ENCODE peak calls at places on chromosomes 11 and 22, in nine cellular contexts. One of them, this sample, is unnamed.

GRCh38 chr11:118927554-118928107 is 1.9 kb upstream of the BCL9L start:
- DNase-seq in head of caudate nucleus: no peak
- DNase-seq in KG1: no peak
- DNase-seq in HT-29: no peak
- DNase-seq in ovary: no peak
- DNase-seq in NCI-H1417 treated with DMSO at 0.1 percent for 48 hours: no peak
- DNase-seq in T-helper 9 cell: no peak
- DNase-seq in activated CD8-positive, alpha-beta memory T cell treated with anti-CD3 and anti-CD28 coated beads for 48 hours: no peak
- DNase-seq in activated CD4-positive, alpha-beta T cell treated with anti-CD3 and anti-CD28 coated beads for 48 hours: no peak
- DNase-seq in this sample: peak

GRCh38 chr22:30277547-30278344 is 11.1 kb upstream of the OSM start:
- DNase-seq in ovary: no peak
- DNase-seq in NCI-H1417 treated with DMSO at 0.1 percent for 48 hours: no peak
- DNase-seq in head of caudate nucleus: no peak
- DNase-seq in KG1: no peak
- DNase-seq in HT-29: no peak
- DNase-seq in activated CD8-positive, alpha-beta memory T cell treated with anti-CD3 and anti-CD28 coated beads for 48 hours: no peak
- DNase-seq in T-helper 9 cell: no peak
- DNase-seq in activated CD4-positive, alpha-beta T cell treated with anti-CD3 and anti-CD28 coated beads for 48 hours: no peak
- DNase-seq in this sample: no peak

GRCh38 chr11:45412521-45412920 is 126.4 kb upstream of the SYT13 start:
- DNase-seq in NCI-H1417 treated with DMSO at 0.1 percent for 48 hours: no peak
- DNase-seq in activated CD4-positive, alpha-beta T cell treated with anti-CD3 and anti-CD28 coated beads for 48 hours: no peak
- DNase-seq in T-helper 9 cell: no peak
- DNase-seq in ovary: no peak
- DNase-seq in HT-29: no peak
- DNase-seq in activated CD8-positive, alpha-beta memory T cell treated with anti-CD3 and anti-CD28 coated beads for 48 hours: no peak
- DNase-seq in KG1: no peak
- DNase-seq in head of caudate nucleus: no peak
- DNase-seq in this sample: no peak

GRCh38 chr11:75786101-75786736 is 17.6 kb downstream of the DGAT2 start:
- DNase-seq in activated CD8-positive, alpha-beta memory T cell treated with anti-CD3 and anti-CD28 coated beads for 48 hours: no peak
- DNase-seq in KG1: no peak
- DNase-seq in activated CD4-positive, alpha-beta T cell treated with anti-CD3 and anti-CD28 coated beads for 48 hours: no peak
- DNase-seq in T-helper 9 cell: no peak
- DNase-seq in HT-29: peak
- DNase-seq in head of caudate nucleus: no peak
- DNase-seq in NCI-H1417 treated with DMSO at 0.1 percent for 48 hours: no peak
- DNase-seq in ovary: no peak
- DNase-seq in this sample: no peak

GRCh38 chr11:75319035-75319877 is 32.2 kb downstream of the ARRB1 start:
- DNase-seq in NCI-H1417 treated with DMSO at 0.1 percent for 48 hours: no peak
- DNase-seq in activated CD8-positive, alpha-beta memory T cell treated with anti-CD3 and anti-CD28 coated beads for 48 hours: no peak
- DNase-seq in KG1: no peak
- DNase-seq in activated CD4-positive, alpha-beta T cell treated with anti-CD3 and anti-CD28 coated beads for 48 hours: no peak
- DNase-seq in ovary: no peak
- DNase-seq in T-helper 9 cell: no peak
- DNase-seq in head of caudate nucleus: no peak
- DNase-seq in HT-29: peak
- DNase-seq in this sample: no peak

GRCh38 chr11:45450189-45450588 is 164.0 kb upstream of the SYT13 start:
- DNase-seq in KG1: no peak
- DNase-seq in NCI-H1417 treated with DMSO at 0.1 percent for 48 hours: no peak
- DNase-seq in ovary: no peak
- DNase-seq in activated CD4-positive, alpha-beta T cell treated with anti-CD3 and anti-CD28 coated beads for 48 hours: no peak
- DNase-seq in activated CD8-positive, alpha-beta memory T cell treated with anti-CD3 and anti-CD28 coated beads for 48 hours: no peak
- DNase-seq in T-helper 9 cell: no peak
- DNase-seq in HT-29: no peak
- DNase-seq in head of caudate nucleus: no peak
- DNase-seq in this sample: no peak

GRCh38 chr11:113603277-113604059 is 102.6 kb downstream of the TMPRSS5 start:
- DNase-seq in activated CD8-positive, alpha-beta memory T cell treated with anti-CD3 and anti-CD28 coated beads for 48 hours: no peak
- DNase-seq in NCI-H1417 treated with DMSO at 0.1 percent for 48 hours: no peak
- DNase-seq in KG1: no peak
- DNase-seq in HT-29: no peak
- DNase-seq in ovary: no peak
- DNase-seq in T-helper 9 cell: no peak
- DNase-seq in head of caudate nucleus: peak
- DNase-seq in activated CD4-positive, alpha-beta T cell treated with anti-CD3 and anti-CD28 coated beads for 48 hours: no peak
- DNase-seq in this sample: no peak

GRCh38 chr11:130448416-130449068 is at the start of gene ADAMTS15:
- DNase-seq in HT-29: peak
- DNase-seq in activated CD8-positive, alpha-beta memory T cell treated with anti-CD3 and anti-CD28 coated beads for 48 hours: no peak
- DNase-seq in KG1: no peak
- DNase-seq in activated CD4-positive, alpha-beta T cell treated with anti-CD3 and anti-CD28 coated beads for 48 hours: peak
- DNase-seq in ovary: peak
- DNase-seq in NCI-H1417 treated with DMSO at 0.1 percent for 48 hours: no peak
- DNase-seq in head of caudate nucleus: peak
- DNase-seq in T-helper 9 cell: no peak
- DNase-seq in this sample: no peak

GRCh38 chr11:33931032-33931431 is 39.2 kb upstream of the LMO2 start:
- DNase-seq in activated CD8-positive, alpha-beta memory T cell treated with anti-CD3 and anti-CD28 coated beads for 48 hours: no peak
- DNase-seq in HT-29: no peak
- DNase-seq in KG1: peak
- DNase-seq in T-helper 9 cell: no peak
- DNase-seq in ovary: no peak
- DNase-seq in activated CD4-positive, alpha-beta T cell treated with anti-CD3 and anti-CD28 coated beads for 48 hours: no peak
- DNase-seq in NCI-H1417 treated with DMSO at 0.1 percent for 48 hours: no peak
- DNase-seq in head of caudate nucleus: no peak
- DNase-seq in this sample: no peak

GRCh38 chr11:2092464-2092910 is 46.7 kb downstream of the IGF2 start:
- DNase-seq in ovary: no peak
- DNase-seq in head of caudate nucleus: no peak
- DNase-seq in HT-29: no peak
- DNase-seq in KG1: no peak
- DNase-seq in T-helper 9 cell: no peak
- DNase-seq in activated CD4-positive, alpha-beta T cell treated with anti-CD3 and anti-CD28 coated beads for 48 hours: no peak
- DNase-seq in activated CD8-positive, alpha-beta memory T cell treated with anti-CD3 and anti-CD28 coated beads for 48 hours: no peak
- DNase-seq in NCI-H1417 treated with DMSO at 0.1 percent for 48 hours: no peak
- DNase-seq in this sample: no peak

GRCh38 chr11:76823481-76824028 is 37.2 kb upstream of the ACER3 start:
- DNase-seq in activated CD8-positive, alpha-beta memory T cell treated with anti-CD3 and anti-CD28 coated beads for 48 hours: no peak
- DNase-seq in activated CD4-positive, alpha-beta T cell treated with anti-CD3 and anti-CD28 coated beads for 48 hours: no peak
- DNase-seq in NCI-H1417 treated with DMSO at 0.1 percent for 48 hours: no peak
- DNase-seq in T-helper 9 cell: no peak
- DNase-seq in head of caudate nucleus: no peak
- DNase-seq in HT-29: peak
- DNase-seq in KG1: no peak
- DNase-seq in ovary: no peak
- DNase-seq in this sample: no peak

GRCh38 chr11:46238967-46239800 is 38.3 kb upstream of the CREB3L1 start:
- DNase-seq in activated CD4-positive, alpha-beta T cell treated with anti-CD3 and anti-CD28 coated beads for 48 hours: peak
- DNase-seq in NCI-H1417 treated with DMSO at 0.1 percent for 48 hours: no peak
- DNase-seq in head of caudate nucleus: peak
- DNase-seq in activated CD8-positive, alpha-beta memory T cell treated with anti-CD3 and anti-CD28 coated beads for 48 hours: peak
- DNase-seq in ovary: peak
- DNase-seq in T-helper 9 cell: peak
- DNase-seq in HT-29: peak
- DNase-seq in KG1: peak
- DNase-seq in this sample: peak

GRCh38 chr11:59849129-59849528 is 3.8 kb upstream of the CBLIF start:
- DNase-seq in ovary: no peak
- DNase-seq in T-helper 9 cell: no peak
- DNase-seq in head of caudate nucleus: no peak
- DNase-seq in activated CD8-positive, alpha-beta memory T cell treated with anti-CD3 and anti-CD28 coated beads for 48 hours: no peak
- DNase-seq in HT-29: peak
- DNase-seq in activated CD4-positive, alpha-beta T cell treated with anti-CD3 and anti-CD28 coated beads for 48 hours: no peak
- DNase-seq in NCI-H1417 treated with DMSO at 0.1 percent for 48 hours: no peak
- DNase-seq in KG1: no peak
- DNase-seq in this sample: no peak

GRCh38 chr11:72848846-72849466 is 34.7 kb downstream of the ATG16L2 start:
- DNase-seq in ovary: peak
- DNase-seq in T-helper 9 cell: peak
- DNase-seq in activated CD8-positive, alpha-beta memory T cell treated with anti-CD3 and anti-CD28 coated beads for 48 hours: no peak
- DNase-seq in activated CD4-positive, alpha-beta T cell treated with anti-CD3 and anti-CD28 coated beads for 48 hours: peak
- DNase-seq in HT-29: peak
- DNase-seq in head of caudate nucleus: peak
- DNase-seq in KG1: no peak
- DNase-seq in NCI-H1417 treated with DMSO at 0.1 percent for 48 hours: no peak
- DNase-seq in this sample: no peak

GRCh38 chr11:44025727-44026126 is 22.1 kb upstream of the ACCSL start:
- DNase-seq in activated CD4-positive, alpha-beta T cell treated with anti-CD3 and anti-CD28 coated beads for 48 hours: no peak
- DNase-seq in NCI-H1417 treated with DMSO at 0.1 percent for 48 hours: no peak
- DNase-seq in KG1: no peak
- DNase-seq in HT-29: no peak
- DNase-seq in ovary: no peak
- DNase-seq in T-helper 9 cell: no peak
- DNase-seq in activated CD8-positive, alpha-beta memory T cell treated with anti-CD3 and anti-CD28 coated beads for 48 hours: no peak
- DNase-seq in head of caudate nucleus: no peak
- DNase-seq in this sample: no peak

GRCh38 chr11:83583953-83584352 is 297.8 kb upstream of the CCDC90B start:
- DNase-seq in T-helper 9 cell: no peak
- DNase-seq in HT-29: no peak
- DNase-seq in activated CD8-positive, alpha-beta memory T cell treated with anti-CD3 and anti-CD28 coated beads for 48 hours: no peak
- DNase-seq in NCI-H1417 treated with DMSO at 0.1 percent for 48 hours: no peak
- DNase-seq in activated CD4-positive, alpha-beta T cell treated with anti-CD3 and anti-CD28 coated beads for 48 hours: no peak
- DNase-seq in ovary: no peak
- DNase-seq in head of caudate nucleus: no peak
- DNase-seq in KG1: no peak
- DNase-seq in this sample: no peak

GRCh38 chr22:30079952-30080533 is at the start of gene HORMAD2:
- DNase-seq in T-helper 9 cell: no peak
- DNase-seq in NCI-H1417 treated with DMSO at 0.1 percent for 48 hours: no peak
- DNase-seq in activated CD4-positive, alpha-beta T cell treated with anti-CD3 and anti-CD28 coated beads for 48 hours: no peak
- DNase-seq in head of caudate nucleus: peak
- DNase-seq in KG1: no peak
- DNase-seq in HT-29: no peak
- DNase-seq in activated CD8-positive, alpha-beta memory T cell treated with anti-CD3 and anti-CD28 coated beads for 48 hours: no peak
- DNase-seq in ovary: no peak
- DNase-seq in this sample: no peak

GRCh38 chr11:2097356-2097997 is 41.7 kb downstream of the IGF2 start:
- DNase-seq in head of caudate nucleus: no peak
- DNase-seq in activated CD4-positive, alpha-beta T cell treated with anti-CD3 and anti-CD28 coated beads for 48 hours: no peak
- DNase-seq in HT-29: peak
- DNase-seq in NCI-H1417 treated with DMSO at 0.1 percent for 48 hours: no peak
- DNase-seq in KG1: no peak
- DNase-seq in ovary: peak
- DNase-seq in activated CD8-positive, alpha-beta memory T cell treated with anti-CD3 and anti-CD28 coated beads for 48 hours: no peak
- DNase-seq in T-helper 9 cell: no peak
- DNase-seq in this sample: no peak

GRCh38 chr11:20367313-20367948 is 3.9 kb downstream of the HTATIP2 start:
- DNase-seq in head of caudate nucleus: peak
- DNase-seq in activated CD8-positive, alpha-beta memory T cell treated with anti-CD3 and anti-CD28 coated beads for 48 hours: no peak
- DNase-seq in KG1: no peak
- DNase-seq in T-helper 9 cell: no peak
- DNase-seq in ovary: peak
- DNase-seq in activated CD4-positive, alpha-beta T cell treated with anti-CD3 and anti-CD28 coated beads for 48 hours: peak
- DNase-seq in NCI-H1417 treated with DMSO at 0.1 percent for 48 hours: no peak
- DNase-seq in HT-29: peak
- DNase-seq in this sample: peak

GRCh38 chr11:88535266-88535665 is 197.7 kb upstream of the CTSC start:
- DNase-seq in NCI-H1417 treated with DMSO at 0.1 percent for 48 hours: no peak
- DNase-seq in activated CD8-positive, alpha-beta memory T cell treated with anti-CD3 and anti-CD28 coated beads for 48 hours: no peak
- DNase-seq in T-helper 9 cell: no peak
- DNase-seq in HT-29: no peak
- DNase-seq in head of caudate nucleus: no peak
- DNase-seq in ovary: no peak
- DNase-seq in activated CD4-positive, alpha-beta T cell treated with anti-CD3 and anti-CD28 coated beads for 48 hours: no peak
- DNase-seq in KG1: no peak
- DNase-seq in this sample: no peak

This sample was measured in stimulated activated effector memory CD8-positive, alpha-beta T cell treated with anti-CD3 and anti-CD28 coated beads, Interleukin-12 subunit alpha, Interleukin-12 subunit beta, amount 100 ng/mL, for 72 hours.